ENCODE peak calls at places on chromosomes 11 and 22, in four cellular contexts. O is body of pancreas, I is IMR-90, C is mucosa of descending colon. W is an unnamed sample.

GRCh38 chr11:92111291-92111690 is 113.3 kb upstream of the FAT3 start:
- DNase-seq in O (no peak), I (no peak), C (no peak), W (peak; percentile 47)

GRCh38 chr11:125062931-125063428 is at the start of gene SLC37A2:
- DNase-seq in O (peak; percentile 78), I (peak; percentile 54), C (peak; percentile 71), W (peak; percentile 62)

GRCh38 chr11:1566381-1567051 is 5.6 kb downstream of the DUSP8 start:
- DNase-seq in O (no peak), I (no peak), C (no peak), W (no peak)

GRCh38 chr11:18329196-18329870 is 7.0 kb downstream of the GTF2H1 start:
- DNase-seq in O (no peak), I (no peak), C (no peak), W (peak; percentile 44)

GRCh38 chr11:68872216-68873003 is 30.7 kb upstream of the CPT1A start:
- DNase-seq in O (no peak), I (peak; percentile 78), C (no peak), W (no peak)

GRCh38 chr11:85844439-85845051 is 10.6 kb upstream of the CCDC83 start:
- DNase-seq in O (peak; percentile 23), I (peak; percentile 80), C (no peak), W (peak; percentile 91)

GRCh38 chr22:31425331-31426050 is 26.1 kb downstream of the DRG1 start:
- DNase-seq in O (no peak), I (peak; percentile 12), C (no peak), W (no peak)

GRCh38 chr11:26377619-26378018 is 45.7 kb downstream of the ANO3 start:
- DNase-seq in O (no peak), I (no peak), C (no peak), W (no peak)

GRCh38 chr11:134765565-134765964 is 353.5 kb upstream of the B3GAT1 start:
- DNase-seq in O (no peak), I (no peak), C (no peak), W (no peak)

GRCh38 chr22:46906326-46907045 is 144.0 kb downstream of the TBC1D22A start:
- DNase-seq in O (no peak), I (no peak), C (no peak), W (no peak)

GRCh38 chr11:35006389-35007128 is 90.1 kb downstream of the PDHX start:
- DNase-seq in O (no peak), I (peak; percentile 37), C (no peak), W (no peak)

GRCh38 chr11:121575250-121575962 is 122.6 kb upstream of the SORL1-AS1 start:
- DNase-seq in O (peak; percentile 35), I (peak; percentile 81), C (peak; percentile 43), W (peak; percentile 29)

GRCh38 chr11:35116762-35117588 is 22.0 kb upstream of the CD44 start:
- DNase-seq in O (peak; percentile 90), I (peak; percentile 55), C (no peak), W (peak; percentile 9)

GRCh38 chr11:93545566-93545965 is 2.4 kb upstream of the SMCO4 start:
- DNase-seq in O (no peak), I (no peak), C (no peak), W (no peak)

GRCh38 chr11:19079643-19080440 is 19.3 kb upstream of the MRGPRX2 start:
- DNase-seq in O (peak; percentile 39), I (peak; percentile 68), C (no peak), W (peak; percentile 91)

GRCh38 chr11:128058580-128059208 is 528.7 kb downstream of the ETS1 start:
- DNase-seq in O (no peak), I (no peak), C (no peak), W (no peak)

GRCh38 chr11:115357066-115357465 is 147.1 kb downstream of the CADM1 start:
- DNase-seq in O (no peak), I (no peak), C (no peak), W (no peak)

GRCh38 chr11:22459053-22459452 is 120.9 kb downstream of the SLC17A6 start:
- DNase-seq in O (no peak), I (peak; percentile 79), C (no peak), W (peak; percentile 42)

GRCh38 chr11:30143098-30143705 is 87.6 kb upstream of the FSHB start:
- DNase-seq in O (no peak), I (peak; percentile 15), C (no peak), W (peak; percentile 60)

GRCh38 chr11:87879118-87879517 is 296.1 kb downstream of the RAB38 start:
- DNase-seq in O (no peak), I (no peak), C (no peak), W (peak; percentile 52)

GRCh38 chr22:24553597-24554315 is 1.2 kb downstream of the GUCD1 start:
- DNase-seq in O (peak; percentile 35), I (peak; percentile 40), C (peak; percentile 64), W (no peak)

GRCh38 chr11:34348919-34349318 is 8.9 kb downstream of the ABTB2 start:
- DNase-seq in O (no peak), I (peak; percentile 33), C (no peak), W (no peak)

GRCh38 chr11:9651899-9652748 is 11.8 kb upstream of the SWAP70 start:
- DNase-seq in O (no peak), I (no peak), C (no peak), W (no peak)

GRCh38 chr22:42280140-42280539 is 9.7 kb upstream of the TCF20 start:
- DNase-seq in O (no peak), I (no peak), C (no peak), W (no peak)

GRCh38 chr22:47628477-47629272 is 866.2 kb downstream of the TBC1D22A start:
- DNase-seq in O (no peak), I (no peak), C (no peak), W (no peak)

GRCh38 chr11:113106507-113106906 is 145.3 kb downstream of the NCAM1 start:
- DNase-seq in O (no peak), I (peak; percentile 5), C (no peak), W (no peak)

GRCh38 chr11:123547180-123547579 is 107.2 kb downstream of the SCN3B start:
- DNase-seq in O (no peak), I (no peak), C (no peak), W (no peak)

GRCh38 chr22:17234144-17234623 is 14.9 kb upstream of the ADA2 start:
- DNase-seq in O (no peak), I (no peak), C (no peak), W (no peak)

GRCh38 chr22:32991353-32992115 is 66.6 kb downstream of the SYN3 start:
- DNase-seq in O (no peak), I (no peak), C (no peak), W (peak; percentile 85)

GRCh38 chr11:14499178-14499559 is 442 bp downstream of the COPB1 start:
- DNase-seq in O (peak; percentile 53), I (peak; percentile 10), C (peak; percentile 69), W (peak; percentile 28)

GRCh38 chr11:130516175-130516867 is 67.9 kb downstream of the ADAMTS15 start:
- DNase-seq in O (no peak), I (no peak), C (no peak), W (no peak)

GRCh38 chr11:60985991-60986915 is 14.8 kb downstream of the CD6 start:
- DNase-seq in O (peak; percentile 51), I (peak; percentile 46), C (peak; percentile 60), W (peak; percentile 59)

GRCh38 chr11:65305501-65306268 is 9.0 kb upstream of the CDC42EP2 start:
- DNase-seq in O (peak; percentile 84), I (peak; percentile 90), C (no peak), W (no peak)

GRCh38 chr11:66970808-66971442 is 4.2 kb upstream of the C11orf86 start:
- DNase-seq in O (no peak), I (peak; percentile 100), C (no peak), W (peak; percentile 100)

GRCh38 chr22:37409557-37409956 is 17.7 kb downstream of the ELFN2 start:
- DNase-seq in O (no peak), I (no peak), C (no peak), W (no peak)

GRCh38 chr11:123182101-123182500 is 12.9 kb downstream of the CLMP start:
- DNase-seq in O (no peak), I (no peak), C (no peak), W (no peak)

GRCh38 chr11:61277186-61277972 is 17.7 kb downstream of the VWCE start:
- DNase-seq in O (no peak), I (no peak), C (no peak), W (no peak)

GRCh38 chr11:125457814-125458343 is 38.2 kb downstream of the FEZ1 start:
- DNase-seq in O (peak; percentile 20), I (peak; percentile 81), C (no peak), W (no peak)

GRCh38 chr11:100624346-100624745 is 62.7 kb upstream of the ARHGAP42 start:
- DNase-seq in O (no peak), I (peak; percentile 31), C (no peak), W (no peak)

GRCh38 chr11:104443387-104443786 is 279.4 kb upstream of the PDGFD start:
- DNase-seq in O (no peak), I (no peak), C (no peak), W (no peak)

GRCh38 chr11:104442320-104442719 is 278.4 kb upstream of the PDGFD start:
- DNase-seq in O (no peak), I (no peak), C (no peak), W (peak; percentile 11)
- TF ChIP-seq CTCF in O (no peak), I (no peak), C (no peak), W (no peak)

GRCh38 chr11:118790357-118791014 is 478 bp downstream of the DDX6 start:
- DNase-seq in O (peak; percentile 67), I (peak; percentile 56), C (no peak), W (peak; percentile 58)
- TF ChIP-seq CTCF in O (no peak), I (peak; percentile 34), C (no peak), W (peak; percentile 45)

GRCh38 chr11:64088159-64089026 is 52.7 kb downstream of the FLRT1 start:
- DNase-seq in O (no peak), I (no peak), C (no peak), W (peak; percentile 17)
- TF ChIP-seq CTCF in O (no peak), I (no peak), C (no peak), W (peak; percentile 36)

DNA sequence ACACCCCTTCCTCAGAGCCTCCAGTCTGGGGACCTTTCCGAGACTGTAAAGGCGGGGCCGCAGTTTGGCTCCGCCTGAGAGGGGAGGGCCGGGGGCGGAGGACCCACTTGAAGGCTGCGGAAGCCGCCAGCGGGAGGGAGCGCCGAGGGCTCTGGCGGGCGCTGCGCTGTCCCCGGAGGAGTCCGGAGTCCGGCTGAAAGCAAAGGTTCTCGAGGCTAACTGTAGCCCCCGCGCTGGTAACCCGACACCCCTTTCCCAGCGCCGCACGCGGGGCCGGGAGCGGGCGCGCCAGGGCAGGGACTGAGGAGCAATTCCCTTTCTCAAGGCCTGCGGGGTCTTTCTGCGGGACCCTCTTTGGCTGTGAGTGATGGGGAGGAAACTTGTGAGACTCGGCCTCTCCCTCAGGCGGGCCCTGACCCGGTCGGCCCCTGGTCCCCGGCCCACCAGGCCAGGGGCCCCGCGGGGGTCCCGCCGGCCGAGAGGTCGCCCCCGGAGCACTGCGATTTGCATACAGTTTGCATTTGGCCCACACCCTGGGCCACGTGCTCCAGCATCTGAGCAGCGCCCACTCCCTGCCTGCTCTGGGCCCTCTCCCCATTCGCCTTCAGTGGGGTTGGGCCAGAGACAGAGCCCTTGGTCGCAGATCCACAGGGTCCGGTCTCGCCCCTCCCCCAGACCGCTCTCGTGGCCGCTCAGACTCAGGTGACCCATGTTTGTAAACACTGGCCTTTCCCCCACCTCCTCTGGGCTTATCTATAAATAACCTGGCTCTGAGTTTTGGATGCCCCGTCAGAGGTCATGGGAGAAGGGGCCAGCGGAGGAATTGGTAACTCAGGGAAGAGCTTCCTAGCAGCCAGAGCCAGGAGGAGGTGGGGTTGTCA is 519 bp upstream of the ART5 start:
- DNase-seq in O (peak; percentile 89), I (peak; percentile 58), C (peak; percentile 81), W (peak; percentile 71)
- TF ChIP-seq CTCF in O (no peak), I (no peak), C (no peak), W (no peak)

W was measured in MCF 10A.